ENCODE peak calls at places on chromosomes 12 and 14, in seven cellular contexts. W is activated naive CD8-positive, alpha-beta T cell treated with anti-CD3 and anti-CD28 coated beads, Interleukin-2, amount 50 U/mL, for 24 hours; F is glutamatergic neuron; P is stimulated activated CD8-positive, alpha-beta memory T cell treated with anti-CD3 and anti-CD28 coated beads, Interleukin-12 subunit alpha, Interleukin-12 subunit beta, amount 100 ng/mL, for 1 hour; X is GM23338; D is adrenal gland; C is activated effector memory CD4-positive, alpha-beta T cell treated with Interleukin-2 at 50 U/mL for 16 hours. M is an unnamed sample.

GRCh38 chr14:69670093-69670492 is 58.7 kb downstream of the SUSD6 start:
- DNase-seq in W (no peak), F (no peak), P (no peak), X (no peak), D (no peak), C (no peak), M (no peak)

GRCh38 chr14:37118673-37119366 is 53.6 kb downstream of the SLC25A21 start:
- DNase-seq in W (no peak), F (no peak), P (no peak), X (no peak), D (no peak), C (no peak), M (no peak)

GRCh38 chr14:33934043-33934750 is 16.7 kb downstream of the EGLN3 start:
- DNase-seq in W (no peak), F (no peak), P (no peak), X (no peak), D (no peak), C (no peak), M (no peak)

GRCh38 chr14:29721586-29721985 is 206.1 kb downstream of the PRKD1 start:
- DNase-seq in W (no peak), F (no peak), P (no peak), X (no peak), D (no peak), C (no peak), M (no peak)

GRCh38 chr12:114438635-114439256 is 32.8 kb upstream of the TBX5 start:
- DNase-seq in W (no peak), F (no peak), P (no peak), X (no peak), D (no peak), C (no peak), M (no peak)

GRCh38 chr12:49190317-49190716 is 1.4 kb upstream of the TUBA1A start:
- DNase-seq in W (no peak), F (peak), P (no peak), X (peak), D (peak), C (no peak), M (no peak)

GRCh38 chr14:81831128-81831815 is 297.6 kb upstream of the SEL1L start:
- DNase-seq in W (no peak), F (peak), P (no peak), X (peak), D (peak), C (no peak), M (no peak)

GRCh38 chr12:51686727-51687126 is 95.7 kb downstream of the SCN8A start:
- DNase-seq in W (no peak), F (no peak), P (no peak), X (no peak), D (no peak), C (no peak), M (no peak)

GRCh38 chr12:12807970-12808702 is 5.0 kb upstream of the DDX47 start:
- DNase-seq in W (peak), F (no peak), P (peak), X (no peak), D (peak), C (peak), M (no peak)